ENCODE peak calls at places on chromosomes 13 and 19, in five cellular contexts. E is kidney epithelial cell, Y is HCT116, H is heart left ventricle, F is fibroblast of the aortic adventitia. O is an unnamed sample.

GRCh38 chr19:13037161-13037560 is 41.9 kb downstream of the NFIX start:
- DNase-seq in E (no peak), Y (no peak), H (no peak), F (peak; percentile 85), O (no peak)

GRCh38 chr19:33421368-33421767 is 47.9 kb downstream of the CEBPG start:
- DNase-seq in E (no peak), Y (no peak), H (peak; percentile 12), F (no peak), O (no peak)

GRCh38 chr19:1076951-1077350 is 10.0 kb downstream of the ARHGAP45 start:
- DNase-seq in E (no peak), Y (no peak), H (peak; percentile 88), F (no peak), O (no peak)

GRCh38 chr13:112444001-112444311 is 67.8 kb downstream of the SPACA7 start:
- DNase-seq in E (no peak), Y (peak; percentile 34), H (peak; percentile 69), F (peak; percentile 42), O (no peak)

GRCh38 chr19:48512504-48513288 is 1.1 kb upstream of the LMTK3 start:
- DNase-seq in E (no peak), Y (no peak), H (no peak), F (no peak), O (no peak)

GRCh38 chr19:2679439-2679838 is 23.1 kb downstream of the GNG7 start:
- DNase-seq in E (no peak), Y (no peak), H (no peak), F (no peak), O (no peak)

GRCh38 chr19:48117515-48118330 is 7.1 kb upstream of the PLA2G4C start:
- DNase-seq in E (no peak), Y (no peak), H (no peak), F (no peak), O (no peak)

GRCh38 chr19:18991050-18991449 is 42.3 kb downstream of the SUGP2 start:
- DNase-seq in E (no peak), Y (no peak), H (no peak), F (no peak), O (no peak)

GRCh38 chr19:46784262-46785053 is 3.9 kb downstream of the SLC1A5 start:
- DNase-seq in E (peak; percentile 71), Y (peak; percentile 71), H (peak; percentile 78), F (peak; percentile 97), O (peak; percentile 89)

GRCh38 chr13:36999054-36999927 is at the start of gene ALG5:
- DNase-seq in E (peak; percentile 44), Y (peak; percentile 72), H (peak; percentile 95), F (peak; percentile 83), O (peak; percentile 38)

GRCh38 chr19:46542428-46543230 is 47.0 kb upstream of the PNMA8B start:
- DNase-seq in E (peak; percentile 47), Y (peak; percentile 86), H (peak; percentile 89), F (peak; percentile 93), O (peak; percentile 69)

GRCh38 chr19:2503521-2504109 is 27.7 kb downstream of the GADD45B start:
- DNase-seq in E (no peak), Y (peak; percentile 88), H (no peak), F (peak; percentile 78), O (no peak)

GRCh38 chr19:4972509-4973230 is 3.8 kb downstream of the KDM4B start:
- DNase-seq in E (peak; percentile 47), Y (peak; percentile 40), H (no peak), F (peak; percentile 59), O (no peak)

GRCh38 chr19:17577698-17578097 is 22.2 kb downstream of the COLGALT1 start:
- DNase-seq in E (no peak), Y (no peak), H (no peak), F (no peak), O (no peak)

GRCh38 chr13:27353653-27354052 is 70.8 kb upstream of the GTF3A start:
- DNase-seq in E (no peak), Y (no peak), H (no peak), F (no peak), O (no peak)

GRCh38 chr19:47436712-47437401 is 17.5 kb upstream of the MEIS3 start:
- DNase-seq in E (no peak), Y (peak; percentile 62), H (peak; percentile 83), F (peak; percentile 62), O (no peak)

GRCh38 chr19:21677696-21678418 is 89.5 kb downstream of the ZNF100 start:
- DNase-seq in E (no peak), Y (no peak), H (peak; percentile 58), F (no peak), O (no peak)

GRCh38 chr19:39195755-39196154 is 1.0 kb upstream of the NCCRP1 start:
- DNase-seq in E (no peak), Y (no peak), H (no peak), F (no peak), O (no peak)
- TF ChIP-seq CTCF in E (no peak), Y (no peak), H (no peak), F (no peak), O (no peak)

GRCh38 chr13:90511903-90512302 is 835.6 kb upstream of the MIR17HG start:
- DNase-seq in E (no peak), Y (no peak), H (no peak), F (no peak), O (no peak)

GRCh38 chr13:90510319-90510718 is 837.2 kb upstream of the MIR17HG start:
- DNase-seq in E (no peak), Y (no peak), H (no peak), F (no peak), O (no peak)
- H3K4me3 ChIP-seq in E (no peak overlapping the region), Y (no peak overlapping the region), H (no peak overlapping the region), F (no peak overlapping the region), O (no peak overlapping the region)

DNA sequence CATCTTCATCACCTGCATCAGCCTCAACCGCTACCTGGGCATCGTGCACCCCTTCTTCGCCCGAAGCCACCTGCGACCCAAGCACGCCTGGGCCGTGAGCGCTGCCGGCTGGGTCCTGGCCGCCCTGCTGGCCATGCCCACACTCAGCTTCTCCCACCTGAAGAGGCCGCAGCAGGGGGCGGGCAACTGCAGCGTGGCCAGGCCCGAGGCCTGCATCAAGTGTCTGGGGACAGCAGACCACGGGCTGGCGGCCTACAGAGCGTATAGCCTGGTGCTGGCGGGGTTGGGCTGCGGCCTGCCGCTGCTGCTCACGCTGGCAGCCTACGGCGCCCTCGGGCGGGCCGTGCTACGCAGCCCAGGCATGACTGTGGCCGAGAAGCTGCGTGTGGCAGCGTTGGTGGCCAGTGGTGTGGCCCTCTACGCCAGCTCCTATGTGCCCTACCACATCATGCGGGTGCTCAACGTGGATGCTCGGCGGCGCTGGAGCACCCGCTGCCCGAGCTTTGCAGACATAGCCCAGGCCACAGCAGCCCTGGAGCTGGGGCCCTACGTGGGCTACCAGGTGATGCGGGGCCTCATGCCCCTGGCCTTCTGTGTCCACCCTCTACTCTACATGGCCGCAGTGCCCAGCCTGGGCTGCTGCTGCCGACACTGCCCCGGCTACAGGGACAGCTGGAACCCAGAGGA is 2.6 kb downstream of the P2RY11 start:
- DNase-seq in E (no peak), Y (no peak), H (no peak), F (no peak), O (no peak)
- TF ChIP-seq CTCF in E (no peak), Y (no peak), H (no peak), F (no peak), O (no peak)

GRCh38 chr19:50383307-50383851 is 768 bp upstream of the POLD1 start:
- DNase-seq in E (no peak), Y (no peak), H (no peak), F (no peak), O (no peak)
- H3K4me3 ChIP-seq in E (peak overlapping the region; percentile 32), Y (peak overlapping the region; percentile 71), H (peak overlapping the region; percentile 62), F (peak overlapping the region; percentile 81), O (peak overlapping the region; percentile 61)